ENCODE peak calls at places on chromosomes 2 and 18, in four cellular contexts. C is foreskin fibroblast, R is choroid plexus epithelial cell, D is psoas muscle. X is an unnamed sample.

GRCh38 chr2:86499326-86499725 is 58.2 kb downstream of the KDM3A start:
- DNase-seq in C (peak), R (no peak), D (no peak), X (no peak)

GRCh38 chr2:66440692-66441091 is 5.8 kb downstream of the MEIS1 start:
- DNase-seq in C (peak), R (peak), D (no peak), X (no peak)

GRCh38 chr2:134372141-134372540 is 118.3 kb downstream of the MGAT5 start:
- DNase-seq in C (peak), R (peak), D (no peak), X (no peak)

GRCh38 chr2:168767258-168767657 is 35.2 kb upstream of the NOSTRIN start:
- DNase-seq in C (peak), R (no peak), D (no peak), X (no peak)

GRCh38 chr2:187982668-187983067 is 309.0 kb upstream of the GULP1 start:
- DNase-seq in C (peak), R (peak), D (no peak), X (no peak)

GRCh38 chr18:468841-469796 is 31.4 kb downstream of the COLEC12 start:
- DNase-seq in C (peak), R (no peak), D (no peak), X (no peak)

GRCh38 chr2:83827618-83828017 is 631.5 kb downstream of the SUCLG1 start:
- DNase-seq in C (no peak), R (no peak), D (no peak), X (no peak)

GRCh38 chr2:28362991-28363521 is 29.6 kb upstream of the FOSL2 start:
- DNase-seq in C (no peak), R (no peak), D (no peak), X (no peak)

GRCh38 chr18:58887613-58887963 is 22.9 kb downstream of the ZNF532 start:
- DNase-seq in C (no peak), R (peak), D (peak), X (peak)

GRCh38 chr2:127226520-127227263 is 6.6 kb upstream of the CYP27C1 start:
- DNase-seq in C (peak), R (peak), D (no peak), X (peak)

GRCh38 chr2:169507698-169508097 is 1.8 kb upstream of the KLHL41 start:
- DNase-seq in C (peak), R (peak), D (no peak), X (no peak)

GRCh38 chr2:66481100-66481549 is 46.2 kb downstream of the MEIS1 start:
- DNase-seq in C (peak), R (peak), D (no peak), X (no peak)

GRCh38 chr18:48422947-48423378 is 13.8 kb upstream of the ZBTB7C start:
- DNase-seq in C (no peak), R (no peak), D (no peak), X (no peak)

GRCh38 chr18:23401400-23402347 is 51.4 kb upstream of the RIOK3 start:
- DNase-seq in C (peak), R (peak), D (no peak), X (peak)

GRCh38 chr2:176083796-176084261 is at the start of gene EVX2:
- DNase-seq in C (no peak), R (no peak), D (no peak), X (no peak)

GRCh38 chr2:120675460-120676130 is 60.1 kb upstream of the GLI2 start:
- DNase-seq in C (peak), R (peak), D (peak), X (no peak)

GRCh38 chr2:16632615-16633014 is 33.0 kb downstream of the CYRIA start:
- DNase-seq in C (no peak), R (peak), D (no peak), X (no peak)

GRCh38 chr2:42792583-42793313 is at the start of gene HAAO:
- DNase-seq in C (peak), R (no peak), D (peak), X (peak)

GRCh38 chr2:120561393-120562035 is 174.2 kb upstream of the GLI2 start:
- DNase-seq in C (no peak), R (no peak), D (no peak), X (no peak)

GRCh38 chr2:12728221-12728777 is 11.6 kb downstream of the TRIB2 start:
- DNase-seq in C (no peak), R (no peak), D (no peak), X (peak)

GRCh38 chr18:67924656-67925055 is 408.1 kb upstream of the DSEL start:
- DNase-seq in C (no peak), R (no peak), D (no peak), X (no peak)

GRCh38 chr2:14524041-14524802 is 108.3 kb upstream of the LRATD1 start:
- DNase-seq in C (peak), R (peak), D (no peak), X (no peak)

GRCh38 chr2:126658316-126658909 is 2.5 kb downstream of the GYPC start:
- DNase-seq in C (no peak), R (no peak), D (no peak), X (no peak)

GRCh38 chr2:198062826-198063225 is 258.4 kb downstream of the PLCL1 start:
- DNase-seq in C (no peak), R (no peak), D (no peak), X (no peak)

GRCh38 chr2:215435261-215435808 is 533 bp downstream of the FN1 start:
- DNase-seq in C (no peak), R (no peak), D (peak), X (peak)

GRCh38 chr2:9140570-9141378 is 65.8 kb upstream of the ASAP2 start:
- DNase-seq in C (peak), R (peak), D (no peak), X (no peak)

GRCh38 chr2:46424937-46425336 is 54.4 kb upstream of the TMEM247 start:
- DNase-seq in C (no peak), R (no peak), D (no peak), X (no peak)

GRCh38 chr2:210199186-210199765 is 26.0 kb downstream of the ACADL start:
- DNase-seq in C (peak), R (peak), D (no peak), X (no peak)

GRCh38 chr2:142234701-142235100 is 103.9 kb upstream of the LRP1B start:
- DNase-seq in C (no peak), R (peak), D (no peak), X (no peak)

GRCh38 chr2:230011617-230012016 is 57.1 kb downstream of the SLC16A14 start:
- DNase-seq in C (peak), R (peak), D (no peak), X (no peak)

GRCh38 chr2:73896362-73897239 is 3.8 kb downstream of the ACTG2 start:
- DNase-seq in C (peak), R (peak), D (no peak), X (no peak)

GRCh38 chr18:79625195-79625923 is 54.2 kb upstream of the CTDP1 start:
- DNase-seq in C (no peak), R (peak), D (no peak), X (no peak)
- H3K4me3 ChIP-seq in C (no peak), R (no peak), D (no peak), X (no peak)

GRCh38 chr2:119157850-119158511 is 570 bp downstream of the C1QL2 start:
- DNase-seq in C (no peak), R (no peak), D (no peak), X (no peak)

GRCh38 chr2:119156891-119157773 is 1.4 kb downstream of the C1QL2 start:
- DNase-seq in C (no peak), R (no peak), D (no peak), X (no peak)

GRCh38 chr2:119158563-119159347 is at the start of gene C1QL2:
- DNase-seq in C (peak), R (no peak), D (no peak), X (no peak)

GRCh38 chr2:119156105-119156890 is 2.3 kb downstream of the C1QL2 start:
- DNase-seq in C (no peak), R (no peak), D (no peak), X (no peak)

DNA sequence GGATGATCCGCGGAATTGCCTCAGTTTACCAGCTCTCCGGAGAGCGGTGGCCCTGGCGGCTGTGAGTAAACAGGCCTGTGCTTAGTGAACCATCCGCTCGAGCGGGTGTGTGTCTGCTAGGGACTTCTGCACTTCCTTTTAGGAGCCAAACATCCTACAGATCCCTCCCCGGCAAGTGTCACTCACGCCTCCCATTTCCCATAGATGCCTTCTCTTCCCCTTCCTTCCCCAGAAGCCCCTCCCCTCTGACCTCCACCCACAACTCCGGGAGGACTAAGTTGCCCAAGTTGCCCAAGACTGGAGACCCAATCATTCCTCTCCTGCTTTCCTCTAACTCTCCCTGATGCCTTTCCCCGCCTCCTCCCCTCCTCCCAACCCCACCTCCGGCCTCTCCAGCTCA is 2.9 kb downstream of the C1QL2 start:
- DNase-seq in C (no peak), R (no peak), D (no peak), X (no peak)
- H3K4me3 ChIP-seq in C (no peak), R (no peak), D (no peak), X (no peak)

DNA sequence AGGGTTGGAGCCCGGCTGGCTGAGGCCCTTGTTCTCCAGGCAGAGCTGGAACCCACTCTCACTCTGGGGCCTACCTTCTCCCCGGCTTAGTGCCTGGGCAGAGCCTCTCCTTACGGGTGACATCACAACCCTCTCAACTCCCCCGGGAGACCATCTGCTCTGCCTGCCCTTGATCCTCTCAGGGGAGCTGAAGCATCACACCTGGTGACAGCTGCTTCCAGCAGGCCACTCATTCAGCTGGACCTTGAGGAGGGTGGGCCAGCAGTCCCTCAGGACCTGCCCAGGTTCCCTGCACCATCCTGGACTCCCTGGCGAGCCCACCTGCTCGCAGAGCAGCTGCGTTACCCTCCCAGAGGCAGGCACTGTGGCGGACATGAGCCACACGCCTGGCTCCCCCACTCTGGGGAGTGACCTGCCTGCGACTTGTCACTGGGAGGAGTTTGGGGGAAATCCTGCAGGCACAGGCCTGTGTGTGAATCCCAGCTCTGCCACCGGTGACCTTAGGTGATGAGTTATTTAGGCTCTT is 13.1 kb downstream of the HS6ST1 start:
- DNase-seq in C (no peak), R (no peak), D (peak), X (peak)
- H3K4me3 ChIP-seq in C (peak), R (no peak), D (peak), X (no peak)

DNA sequence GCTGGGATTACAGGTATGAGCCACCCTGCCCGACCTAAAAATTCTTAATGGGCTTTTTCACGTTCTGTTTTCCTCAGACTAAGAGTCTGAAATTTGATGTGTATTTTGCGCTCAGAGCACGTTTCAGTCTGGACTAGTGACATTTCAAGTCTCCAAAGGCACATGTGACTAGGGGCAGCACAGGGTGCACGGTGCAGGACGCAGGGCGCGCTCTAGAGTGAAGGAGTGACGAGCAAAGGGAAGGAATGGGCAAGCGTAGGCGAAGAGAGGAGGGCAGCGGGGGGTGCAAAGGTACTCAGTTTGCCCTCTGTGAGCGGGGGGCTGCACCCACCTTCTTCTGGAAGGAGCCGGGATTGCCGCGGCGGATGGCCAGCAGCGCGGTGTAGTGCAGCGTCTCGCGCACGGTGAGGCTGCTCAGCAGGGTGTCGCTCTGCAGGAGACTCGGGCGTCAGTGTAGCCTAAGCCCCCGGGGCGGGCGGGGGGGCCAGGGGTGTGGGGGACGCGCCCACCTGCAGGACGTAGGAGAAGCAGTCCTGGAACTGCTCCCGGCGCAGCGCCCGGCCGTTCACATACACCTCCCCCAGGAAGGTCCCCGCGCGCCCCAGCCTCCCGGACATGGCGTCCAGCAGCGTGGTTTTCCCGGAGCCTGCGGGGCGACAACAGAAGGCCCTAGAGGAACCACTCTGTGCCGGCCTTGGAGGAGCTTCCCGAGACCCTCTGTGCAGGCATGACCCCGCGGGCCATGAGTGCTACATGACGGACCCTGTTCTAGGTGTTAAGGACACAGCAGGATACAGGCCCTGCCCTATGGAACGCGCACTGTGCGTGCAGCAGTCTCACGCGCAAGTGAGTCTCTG is 7.0 kb downstream of the ABCG5 start:
- DNase-seq in C (peak), R (peak), D (no peak), X (peak)
- H3K4me3 ChIP-seq in C (no peak), R (peak), D (peak), X (no peak)

DNA sequence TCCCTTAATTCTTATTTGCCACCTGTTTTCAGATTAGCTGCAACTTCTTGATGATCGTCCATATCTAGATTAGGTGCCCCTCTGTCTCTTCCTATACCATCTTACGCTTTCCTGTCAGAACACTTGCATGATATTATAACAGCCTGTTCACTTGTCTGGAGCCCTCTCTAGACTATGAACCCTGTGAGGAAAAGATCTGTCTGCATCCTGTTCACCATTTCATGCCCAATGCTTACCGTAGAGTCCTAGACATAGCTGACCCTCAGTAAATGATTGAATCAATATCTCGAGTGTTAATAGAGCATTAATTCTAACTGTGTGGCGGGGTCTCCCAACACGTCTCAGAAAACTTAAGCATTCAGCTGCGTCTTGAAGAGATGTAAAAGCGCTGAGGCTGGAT is 31.8 kb upstream of the TMEM17 start:
- DNase-seq in C (no peak), R (no peak), D (no peak), X (no peak)
- H3K4me3 ChIP-seq in C (no peak), R (no peak), D (no peak), X (no peak)

GRCh38 chr2:26849056-26850001 is 1.4 kb downstream of the DPYSL5 start:
- DNase-seq in C (peak), R (no peak), D (peak), X (no peak)
- H3K4me3 ChIP-seq in C (no peak), R (no peak), D (peak), X (no peak)

DNA sequence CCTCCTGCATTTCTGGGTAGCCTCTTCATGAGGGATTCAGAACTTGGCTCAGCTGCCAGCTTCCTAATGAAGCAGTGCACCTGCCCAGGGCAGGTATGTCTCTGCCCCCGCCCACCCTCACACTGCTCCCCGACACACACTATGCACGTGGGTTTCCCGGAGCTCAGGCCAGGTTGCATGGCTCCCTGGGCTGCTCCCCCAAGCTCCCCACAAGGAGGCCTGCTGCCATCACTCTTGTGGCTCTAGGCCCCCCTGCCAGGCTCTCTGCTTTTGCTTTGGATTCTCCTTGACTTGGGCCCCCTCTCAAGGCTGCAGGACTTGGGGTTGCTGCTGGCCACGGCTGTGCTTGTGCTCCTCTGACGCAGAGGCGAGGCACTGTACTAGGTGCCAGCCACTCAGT is 43.6 kb downstream of the ADD2 start:
- DNase-seq in C (no peak), R (no peak), D (no peak), X (no peak)
- H3K4me3 ChIP-seq in C (no peak), R (no peak), D (no peak), X (no peak)

DNA sequence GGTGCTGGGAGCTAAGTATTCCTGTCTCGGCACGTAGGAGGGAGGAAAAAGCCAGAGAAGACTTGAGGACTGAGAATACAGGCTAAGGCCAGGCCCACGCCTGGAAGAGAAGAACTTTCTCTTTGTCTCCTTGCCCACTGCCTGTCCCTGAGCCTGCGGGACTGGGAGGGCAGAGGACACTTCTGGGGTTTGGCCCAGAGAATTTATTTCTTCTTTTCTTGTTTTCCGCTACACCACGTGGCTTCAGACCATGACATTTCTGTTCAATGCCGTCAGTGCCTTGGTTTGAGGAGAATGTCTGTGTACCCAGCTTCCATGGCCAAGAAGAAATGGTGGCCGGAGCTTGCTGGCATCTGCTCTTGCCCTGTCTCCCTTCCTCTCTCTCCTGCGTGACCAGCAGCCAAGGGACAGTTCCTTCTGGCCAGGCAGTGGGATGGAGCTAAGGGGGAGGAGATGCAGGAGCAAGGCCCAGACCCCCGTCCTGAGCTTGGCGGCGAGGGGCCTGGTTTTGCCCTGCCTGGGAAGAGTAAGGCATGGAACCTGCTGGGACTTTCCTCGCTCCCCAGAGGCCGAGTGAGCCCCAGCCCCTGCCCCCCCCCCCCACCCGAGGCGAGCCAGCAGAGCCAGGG is 140.3 kb downstream of the KLHL29 start:
- DNase-seq in C (no peak), R (no peak), D (peak), X (no peak)
- H3K4me3 ChIP-seq in C (no peak), R (no peak), D (peak), X (no peak)

GRCh38 chr2:60351802-60352201 is 201.7 kb downstream of the BCL11A start:
- DNase-seq in C (no peak), R (no peak), D (no peak), X (no peak)
- H3K4me3 ChIP-seq in C (no peak), R (no peak), D (no peak), X (no peak)

GRCh38 chr2:19989342-19989680 is 594 bp downstream of the WDR35 start:
- DNase-seq in C (no peak), R (no peak), D (no peak), X (no peak)

GRCh38 chr2:19990416-19990728 is 467 bp upstream of the WDR35 start:
- DNase-seq in C (no peak), R (no peak), D (no peak), X (no peak)

GRCh38 chr2:19989681-19990415 is at the start of gene WDR35:
- DNase-seq in C (peak), R (peak), D (peak), X (peak)

GRCh38 chr2:19988600-19988999 is 1.3 kb downstream of the WDR35 start:
- DNase-seq in C (no peak), R (no peak), D (no peak), X (no peak)

DNA sequence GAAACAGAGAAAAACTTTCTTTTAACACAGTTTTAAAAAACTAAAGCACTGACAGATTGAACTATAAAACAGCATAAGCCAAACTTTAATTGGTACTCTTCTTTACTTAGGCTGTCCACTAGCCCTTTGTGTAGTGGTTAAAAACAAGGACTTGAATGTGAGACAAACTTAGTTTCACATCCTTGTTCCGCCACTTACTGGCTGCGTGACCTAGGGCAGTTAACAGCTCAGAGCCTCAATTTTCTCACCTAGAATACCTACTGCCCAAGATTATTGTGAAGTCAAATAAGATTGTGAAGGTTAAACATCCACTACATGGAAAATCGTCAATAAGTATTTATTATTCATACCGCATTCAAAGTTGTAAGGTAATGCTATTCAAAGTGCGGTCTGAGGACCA is 2.0 kb downstream of the WDR35 start:
- DNase-seq in C (no peak), R (no peak), D (no peak), X (no peak)
- H3K4me3 ChIP-seq in C (no peak), R (no peak), D (no peak), X (no peak)

X was measured in mucosa of descending colon.